ENCODE peak calls at places on chromosomes 13 and 19, in four cellular contexts. P is midbrain, S is fibroblast of mammary gland, B is kidney glomerular epithelial cell. Q is an unnamed sample.

GRCh38 chr19:1736916-1737315 is 16.4 kb upstream of the ONECUT3 start:
- DNase-seq in P (no peak), S (no peak), B (no peak), Q (no peak)

GRCh38 chr19:29927944-29928669 is 13.9 kb upstream of the URI1 start:
- DNase-seq in P (peak), S (no peak), B (no peak), Q (no peak)

GRCh38 chr13:30865131-30866009 is 40.7 kb upstream of the MEDAG start:
- DNase-seq in P (peak), S (peak), B (peak), Q (peak)

GRCh38 chr19:4378886-4379285 is 21.5 kb downstream of the SH3GL1 start:
- DNase-seq in P (no peak), S (no peak), B (no peak), Q (no peak)

GRCh38 chr19:13195678-13196077 is 45.5 kb downstream of the IER2 start:
- DNase-seq in P (no peak), S (no peak), B (no peak), Q (peak)

GRCh38 chr19:54470991-54471782 is 1.9 kb downstream of the CDC42EP5 start:
- DNase-seq in P (peak), S (no peak), B (no peak), Q (no peak)

GRCh38 chr19:49801966-49802661 is 11.0 kb downstream of the FUZ start:
- DNase-seq in P (peak), S (peak), B (peak), Q (no peak)

GRCh38 chr19:51407631-51408131 is 9.8 kb downstream of the SIGLEC10 start:
- DNase-seq in P (no peak), S (peak), B (no peak), Q (no peak)

GRCh38 chr19:2084993-2085720 is 11.0 kb downstream of the MOB3A start:
- DNase-seq in P (no peak), S (peak), B (no peak), Q (peak)

GRCh38 chr19:15628236-15629002 is 12.3 kb upstream of the CYP4F3 start:
- DNase-seq in P (no peak), S (no peak), B (no peak), Q (no peak)

GRCh38 chr19:13825489-13826475 is 30.5 kb downstream of the ZSWIM4 start:
- DNase-seq in P (no peak), S (no peak), B (no peak), Q (no peak)

GRCh38 chr13:23960566-23961156 is 63.4 kb upstream of the C1QTNF9B start:
- DNase-seq in P (peak), S (peak), B (no peak), Q (no peak)

GRCh38 chr13:34747507-34747906 is 194.6 kb upstream of the NBEA start:
- DNase-seq in P (no peak), S (no peak), B (no peak), Q (no peak)

GRCh38 chr13:33123066-33123940 is 107.1 kb downstream of the KL start:
- DNase-seq in P (peak), S (no peak), B (no peak), Q (no peak)

GRCh38 chr13:75405976-75406703 is 75.8 kb downstream of the TBC1D4 start:
- DNase-seq in P (no peak), S (peak), B (no peak), Q (no peak)

GRCh38 chr19:2602391-2603181 is 99.9 kb downstream of the GNG7 start:
- DNase-seq in P (peak), S (peak), B (no peak), Q (no peak)

GRCh38 chr19:14089662-14090508 is 666 bp downstream of the SAMD1 start:
- DNase-seq in P (no peak), S (peak), B (peak), Q (no peak)

GRCh38 chr19:1467228-1467511 is 11.8 kb downstream of the C19orf25 start:
- DNase-seq in P (no peak), S (no peak), B (no peak), Q (no peak)

GRCh38 chr19:51887522-51888498 is at the start of gene ZNF577:
- DNase-seq in P (peak), S (peak), B (peak), Q (peak)

GRCh38 chr13:28679628-28680027 is 20.7 kb downstream of the POMP start:
- DNase-seq in P (no peak), S (peak), B (peak), Q (no peak)

GRCh38 chr13:76016799-76017198 is 380.7 kb downstream of the LMO7 start:
- DNase-seq in P (peak), S (peak), B (peak), Q (no peak)

GRCh38 chr19:5110546-5110945 is 141.6 kb downstream of the KDM4B start:
- DNase-seq in P (no peak), S (no peak), B (no peak), Q (no peak)

GRCh38 chr13:80476953-80477352 is 136.0 kb upstream of the SPRY2 start:
- DNase-seq in P (no peak), S (no peak), B (no peak), Q (no peak)

GRCh38 chr13:20127563-20128458 is 33.0 kb downstream of the GJA3 start:
- DNase-seq in P (peak), S (peak), B (peak), Q (no peak)

GRCh38 chr13:112234131-112234875 is 141.9 kb upstream of the SPACA7 start:
- DNase-seq in P (no peak), S (no peak), B (no peak), Q (no peak)

GRCh38 chr13:39888865-39889810 is 233.7 kb downstream of the COG6 start:
- DNase-seq in P (no peak), S (peak), B (peak), Q (no peak)

GRCh38 chr13:94433055-94433947 is 46.2 kb downstream of the DCT start:
- DNase-seq in P (peak), S (no peak), B (no peak), Q (no peak)

GRCh38 chr13:40672310-40673060 is 6.0 kb upstream of the FOXO1 start:
- DNase-seq in P (no peak), S (peak), B (peak), Q (no peak)

GRCh38 chr19:3046621-3047306 is 15.5 kb downstream of the TLE5 start:
- DNase-seq in P (no peak), S (no peak), B (no peak), Q (no peak)

GRCh38 chr13:67308004-67308772 is 78.1 kb upstream of the PCDH9 start:
- DNase-seq in P (no peak), S (no peak), B (peak), Q (no peak)

GRCh38 chr13:98681017-98681416 is 71.5 kb downstream of the SLC15A1 start:
- DNase-seq in P (no peak), S (no peak), B (no peak), Q (no peak)

GRCh38 chr13:39915418-39915817 is 260.0 kb downstream of the COG6 start:
- DNase-seq in P (no peak), S (peak), B (no peak), Q (no peak)

GRCh38 chr19:54165222-54165621 is 5.7 kb upstream of the LENG1 start:
- DNase-seq in P (no peak), S (no peak), B (no peak), Q (no peak)

GRCh38 chr19:11239377-11240000 is at the start of gene ANGPTL8:
- DNase-seq in P (no peak), S (no peak), B (no peak), Q (no peak)

GRCh38 chr13:109203587-109203986 is 574.2 kb downstream of the MYO16 start:
- DNase-seq in P (no peak), S (no peak), B (no peak), Q (no peak)

GRCh38 chr13:111345682-111346081 is 25.2 kb downstream of the TEX29 start:
- DNase-seq in P (no peak), S (no peak), B (no peak), Q (no peak)

GRCh38 chr13:37540228-37540627 is 58.3 kb downstream of the POSTN start:
- DNase-seq in P (no peak), S (peak), B (no peak), Q (no peak)

Q was measured in activated T-helper 1 cell treated with anti-CD3 and anti-CD28 coated beads, Interleukin-2, amount 50 U/mL, for 16 hours.